ENCODE peak calls at places on chromosome 9, in five cellular contexts. T, R, E, K and O are unnamed samples.

GRCh38 chr9:135906291-135907005 is 898 bp downstream of the CAMSAP1 start:
- DNase-seq in K (no peak), E (no peak), R (peak; percentile 63), T (no peak), O (no peak)

GRCh38 chr9:126587187-126588185 is 26.2 kb upstream of the LMX1B start:
- DNase-seq in R (peak; percentile 74), T (no peak), K (peak; percentile 72), E (no peak), O (peak; percentile 80)

GRCh38 chr9:137550241-137550621 is at the start of gene PNPLA7:
- DNase-seq in E (peak; percentile 89), R (peak; percentile 95), K (peak; percentile 94), T (peak; percentile 93), O (peak; percentile 90)

GRCh38 chr9:28758346-28758745 is 1185.1 kb upstream of the C9orf72 start:
- DNase-seq in K (no peak), T (no peak), R (no peak), E (no peak), O (no peak)

GRCh38 chr9:23581936-23582335 is 244.1 kb downstream of the ELAVL2 start:
- DNase-seq in R (no peak), E (no peak), K (no peak), T (no peak), O (no peak)

GRCh38 chr9:120783611-120784047 is 9.6 kb downstream of the FBXW2 start:
- DNase-seq in T (no peak), E (no peak), R (no peak), K (no peak), O (no peak)

GRCh38 chr9:90773593-90773992 is 28.0 kb upstream of the SYK start:
- DNase-seq in T (no peak), R (no peak), E (no peak), K (no peak), O (no peak)

GRCh38 chr9:69303331-69303730 is 21.7 kb upstream of the ENTREP1 start:
- DNase-seq in T (no peak), K (no peak), E (no peak), R (no peak), O (no peak)

GRCh38 chr9:95349109-95350038 is 31.9 kb upstream of the FANCC start:
- DNase-seq in K (no peak), R (no peak), T (no peak), E (no peak), O (no peak)

GRCh38 chr9:78006734-78007133 is 24.9 kb downstream of the GNAQ start:
- DNase-seq in K (no peak), T (no peak), R (no peak), E (no peak), O (no peak)

GRCh38 chr9:113669523-113670115 is 206.1 kb downstream of the RGS3 start:
- DNase-seq in T (no peak), R (no peak), K (no peak), E (no peak), O (no peak)

GRCh38 chr9:85115473-85115872 is 445.9 kb downstream of the NTRK2 start:
- DNase-seq in E (no peak), K (no peak), T (no peak), R (no peak), O (no peak)

GRCh38 chr9:34178698-34179527 is at the start of gene UBAP1:
- DNase-seq in T (peak; percentile 97), K (peak; percentile 98), R (peak; percentile 99), E (peak; percentile 97), O (peak; percentile 97)
- TF ChIP-seq POLR2A in T (no peak), K (peak; percentile 94), R (peak; percentile 81), E (peak; percentile 97), O (peak; percentile 95)

GRCh38 chr9:98189412-98189811 is 3.0 kb downstream of the CORO2A start:
- DNase-seq in R (no peak), T (no peak), E (no peak), K (no peak), O (no peak)
- H3K4me1 ChIP-seq in R (peaks cover 18% of the 10 kb centered on the region), T (peaks cover 17% of the 10 kb centered on the region), E (no peaks in the 10 kb centered on the region), K (peaks cover 13% of the 10 kb centered on the region), O (no peaks in the 10 kb centered on the region)

DNA sequence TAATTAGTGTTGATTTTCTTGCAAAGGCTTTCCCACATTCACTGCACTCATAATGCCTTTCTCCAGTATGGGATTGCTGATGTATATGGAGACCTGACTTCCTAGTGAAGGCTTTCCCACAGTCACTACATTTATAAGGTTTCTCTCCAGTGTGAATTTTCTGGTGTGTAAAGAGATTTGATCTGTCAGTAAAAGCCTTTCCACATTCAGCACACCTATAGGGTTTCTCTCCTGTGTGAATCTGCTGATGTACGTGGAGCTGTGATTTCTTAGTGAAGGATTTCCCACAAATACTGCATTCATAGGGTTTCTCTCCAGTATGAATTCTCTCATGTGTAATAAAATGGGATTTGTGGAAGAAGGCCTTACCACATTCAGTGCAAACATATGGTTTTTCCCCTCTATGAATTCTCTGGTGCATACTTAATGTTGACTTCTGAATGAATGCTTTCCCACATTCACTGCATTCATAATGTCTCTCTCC is 31.1 kb downstream of the ZNF484 start:
- DNase-seq in T (no peak), K (no peak), E (no peak), R (no peak), O (no peak)
- H3K9me3 ChIP-seq in T (peaks cover 81% of the 10 kb centered on the region), K (no peaks in the 10 kb centered on the region), E (no peaks in the 10 kb centered on the region), R (peaks cover 19% of the 10 kb centered on the region), O (peaks cover 87% of the 10 kb centered on the region)

DNA sequence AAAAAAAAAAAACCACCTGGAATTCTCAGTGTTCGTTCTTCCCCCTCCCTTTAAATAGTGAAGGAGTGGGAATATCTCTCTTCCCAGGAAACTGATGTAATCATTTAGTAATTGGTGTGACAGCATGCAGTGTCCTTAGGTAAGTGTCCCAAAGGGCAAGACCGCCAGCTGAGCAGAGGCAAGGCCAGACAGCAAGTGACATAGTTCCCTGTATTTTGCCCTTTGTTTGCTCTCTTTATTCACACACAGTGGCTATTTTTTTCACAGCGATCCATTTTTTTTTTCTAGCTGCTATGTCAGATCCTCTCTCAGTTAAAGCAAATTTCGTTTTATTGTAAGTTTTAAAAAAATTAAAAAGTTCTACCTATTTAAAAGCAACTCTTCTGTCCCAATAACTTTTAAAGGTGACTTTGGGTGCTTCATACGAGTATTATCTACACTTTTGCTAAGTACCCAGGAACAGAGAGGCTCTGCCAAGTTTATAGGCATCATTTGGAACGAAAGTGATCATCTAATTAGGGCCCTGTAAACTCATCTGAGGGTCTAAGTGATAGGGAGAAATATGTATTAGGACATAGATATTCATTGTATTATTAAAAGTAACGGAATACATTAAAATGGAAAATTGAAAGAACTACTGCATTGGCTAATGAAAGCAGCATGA is 98.2 kb upstream of the ALDH1A1 start:
- DNase-seq in E (no peak), R (no peak), K (no peak), T (no peak), O (no peak)
- TF ChIP-seq POLR2A in E (no peak), R (no peak), K (no peak), T (no peak), O (no peak)

GRCh38 chr9:71766663-71767062 is 1.6 kb downstream of the CEMIP2 start:
- DNase-seq in R (no peak), E (no peak), T (no peak), K (peak; percentile 22), O (no peak)
- H3K4me1 ChIP-seq in R (peaks cover 57% of the 10 kb centered on the region), E (no peaks in the 10 kb centered on the region), T (peaks cover 59% of the 10 kb centered on the region), K (peaks cover 71% of the 10 kb centered on the region), O (no peaks in the 10 kb centered on the region)